ENCODE peak calls at places on chromosomes 1 and 21, in six cellular contexts. E is heart left ventricle, L is spleen, Z is GM12891, F is H54, C is breast epithelium. B is an unnamed sample.
A peak's percentile ranks its signal among the peaks of the same experiment; 100 is the strongest.

GRCh38 chr1:86778510-86779218 is 74.3 kb downstream of the SH3GLB1 start:
- DNase-seq in F (no peak), E (no peak), Z (no peak), L (no peak), C (no peak), B (no peak)

GRCh38 chr1:51217101-51217500 is 19.0 kb upstream of the RNF11 start:
- DNase-seq in C (no peak), Z (no peak), F (no peak), E (no peak), L (no peak), B (no peak)

GRCh38 chr1:175221548-175222175 is 29.1 kb upstream of the KIAA0040 start:
- DNase-seq in Z (no peak), E (no peak), C (peak; percentile 69), L (no peak), F (no peak), B (no peak)

GRCh38 chr1:226638608-226639007 is 90.0 kb downstream of the STUM start:
- DNase-seq in C (peak; percentile 65), L (peak; percentile 66), E (peak; percentile 33), F (no peak), Z (no peak), B (no peak)

GRCh38 chr1:220330265-220330664 is 58.0 kb upstream of the RAB3GAP2 start:
- DNase-seq in F (no peak), L (no peak), C (no peak), E (no peak), Z (no peak), B (no peak)

GRCh38 chr1:167663002-167663772 is 33.2 kb downstream of the RCSD1 start:
- DNase-seq in F (peak; percentile 67), Z (no peak), C (peak; percentile 84), E (no peak), L (no peak), B (no peak)

GRCh38 chr1:204264805-204265204 is 51.0 kb upstream of the GOLT1A start:
- DNase-seq in Z (no peak), F (no peak), C (no peak), E (no peak), L (no peak), B (no peak)

GRCh38 chr1:204190212-204191211 is 5.8 kb downstream of the KISS1 start:
- DNase-seq in L (peak; percentile 73), C (no peak), F (no peak), E (no peak), Z (no peak), B (no peak)

GRCh38 chr1:239914827-239915231 is 176.9 kb upstream of the FMN2 start:
- DNase-seq in E (no peak), L (no peak), Z (no peak), C (no peak), F (peak; percentile 13), B (no peak)

GRCh38 chr21:34135330-34135729 is 62.0 kb downstream of the MRPS6 start:
- DNase-seq in E (no peak), L (no peak), C (no peak), Z (no peak), F (peak; percentile 18), B (no peak)

GRCh38 chr1:78005755-78006154 is 1.0 kb downstream of the DNAJB4 start:
- DNase-seq in C (no peak), F (no peak), E (no peak), Z (no peak), L (no peak), B (no peak)

GRCh38 chr1:160575112-160575664 is 4.1 kb downstream of the CD84 start:
- DNase-seq in Z (no peak), C (no peak), E (no peak), F (no peak), L (no peak), B (no peak)

GRCh38 chr21:31382060-31382459 is 38.0 kb upstream of the TIAM1 start:
- DNase-seq in C (no peak), E (no peak), F (no peak), Z (no peak), L (no peak), B (no peak)

GRCh38 chr1:218850367-218850766 is 323.3 kb upstream of the LYPLAL1 start:
- DNase-seq in C (no peak), E (no peak), L (no peak), F (no peak), Z (no peak), B (no peak)

GRCh38 chr1:39683591-39684312 is 7.5 kb downstream of the HPCAL4 start:
- DNase-seq in F (no peak), E (no peak), Z (no peak), C (no peak), L (no peak), B (no peak)

GRCh38 chr1:59549903-59550302 is 253.0 kb downstream of the FGGY start:
- DNase-seq in Z (no peak), E (no peak), C (no peak), F (no peak), L (no peak), B (peak; percentile 62)

GRCh38 chr21:44994581-44995171 is 54.8 kb downstream of the SLX9 start:
- DNase-seq in Z (no peak), L (peak; percentile 68), E (peak; percentile 62), F (no peak), C (peak; percentile 94), B (peak; percentile 76)

GRCh38 chr1:236370397-236370796 is 23.7 kb upstream of the EDARADD start:
- DNase-seq in C (no peak), L (no peak), Z (no peak), E (no peak), F (no peak), B (no peak)

GRCh38 chr1:25049190-25049589 is 119.1 kb upstream of the RUNX3 start:
- DNase-seq in L (no peak), Z (no peak), C (no peak), F (no peak), E (no peak), B (no peak)

GRCh38 chr1:36349839-36350238 is 26.4 kb upstream of the EVA1B start:
- DNase-seq in Z (no peak), C (peak; percentile 50), F (no peak), E (peak; percentile 61), L (peak; percentile 77), B (no peak)

GRCh38 chr1:111199881-111200801 is at the start of gene DENND2D:
- DNase-seq in E (no peak), F (no peak), Z (no peak), C (peak; percentile 79), L (peak; percentile 86), B (peak; percentile 90)

GRCh38 chr1:89022167-89022959 is at the start of gene GBP3:
- DNase-seq in Z (no peak), C (no peak), E (no peak), F (no peak), L (no peak), B (no peak)

DNA sequence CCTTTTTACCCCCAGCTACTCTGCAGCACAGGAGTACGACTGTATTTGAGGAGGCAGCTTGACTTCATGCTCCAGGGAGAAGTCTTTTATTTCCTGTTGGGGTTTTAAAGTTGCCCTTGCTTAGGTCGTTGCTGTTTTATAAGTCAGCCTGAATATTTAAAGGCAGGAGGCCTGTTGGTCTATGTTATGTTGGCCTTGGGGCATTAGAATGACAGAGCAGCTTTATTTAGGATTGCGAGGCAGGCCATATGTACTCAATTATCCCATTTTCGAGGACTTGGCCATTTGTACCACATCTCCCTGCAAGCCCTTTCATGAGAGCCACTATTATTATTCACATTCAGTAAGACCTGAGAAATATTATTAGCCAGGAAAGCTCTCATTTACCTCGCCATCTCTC is 47.0 kb downstream of the KIF26B start:
- DNase-seq in L (no peak), E (no peak), Z (no peak), C (no peak), F (no peak), B (no peak)
- TF ChIP-seq POLR2A in L (no peak), E (no peak), Z (no peak), C (no peak), F (no peak), B (no peak)

GRCh38 chr21:17798796-17799195 is 20.4 kb downstream of the C21orf91 start:
- DNase-seq in F (no peak), E (no peak), L (no peak), Z (no peak), C (no peak), B (no peak)
- TF ChIP-seq POLR2A in F (no peak), E (no peak), L (no peak), Z (no peak), C (no peak), B (no peak)

GRCh38 chr1:67793562-67793961 is 39.7 kb downstream of the GNG12 start:
- DNase-seq in L (no peak), E (no peak), F (no peak), Z (no peak), C (no peak), B (no peak)

GRCh38 chr1:67791261-67791660 is 42.0 kb downstream of the GNG12 start:
- DNase-seq in Z (no peak), L (no peak), C (no peak), F (no peak), E (no peak), B (no peak)

GRCh38 chr1:67791686-67792475 is 41.4 kb downstream of the GNG12 start:
- DNase-seq in E (no peak), F (peak; percentile 49), Z (no peak), L (no peak), C (no peak), B (no peak)

GRCh38 chr1:67792756-67793475 is 40.4 kb downstream of the GNG12 start:
- DNase-seq in L (no peak), Z (no peak), F (no peak), C (no peak), E (no peak), B (no peak)

GRCh38 chr1:67795179-67795916 is 37.9 kb downstream of the GNG12 start:
- DNase-seq in L (no peak), Z (no peak), F (no peak), E (no peak), C (no peak), B (no peak)
- TF ChIP-seq POLR2A in L (no peak), Z (no peak), F (no peak), E (no peak), C (no peak), B (no peak)

GRCh38 chr21:42002421-42002958 is 7.7 kb downstream of the ZBTB21 start:
- DNase-seq in E (no peak), C (no peak), F (peak; percentile 69), Z (no peak), L (no peak), B (no peak)
- TF ChIP-seq POLR2A in E (no peak), C (no peak), F (no peak), Z (no peak), L (no peak), B (no peak)

GRCh38 chr1:154418062-154418897 is 13.1 kb downstream of the IL6R start:
- DNase-seq in Z (no peak), E (no peak), L (no peak), C (peak; percentile 71), F (no peak), B (no peak)

GRCh38 chr1:154418898-154419619 is 13.9 kb downstream of the IL6R start:
- DNase-seq in E (no peak), F (no peak), L (peak; percentile 39), C (no peak), Z (no peak), B (no peak)

GRCh38 chr1:154420172-154420571 is 15.0 kb downstream of the IL6R start:
- DNase-seq in F (peak; percentile 75), E (peak; percentile 87), Z (peak; percentile 54), L (peak; percentile 87), C (peak; percentile 76), B (peak; percentile 93)

GRCh38 chr1:154420961-154421924 is 16.1 kb downstream of the IL6R start:
- DNase-seq in E (no peak), C (no peak), Z (no peak), L (peak; percentile 60), F (no peak), B (no peak)

GRCh38 chr1:154419620-154420020 is 14.5 kb downstream of the IL6R start:
- DNase-seq in C (peak; percentile 93), L (peak; percentile 89), Z (no peak), E (peak; percentile 89), F (peak; percentile 39), B (peak; percentile 97)
- TF ChIP-seq POLR2A in C (no peak), L (no peak), Z (no peak), E (no peak), F (no peak), B (no peak)

GRCh38 chr1:27830621-27831424 is at the start of gene PPP1R8:
- DNase-seq in E (peak; percentile 95), C (peak; percentile 90), F (peak; percentile 54), Z (peak; percentile 78), L (peak; percentile 98), B (peak; percentile 97)
- TF ChIP-seq POLR2A in E (no peak), C (peak; percentile 31), F (peak; percentile 91), Z (peak; percentile 95), L (peak; percentile 18), B (peak; percentile 35)

B was measured in lower leg skin.